ENCODE peak calls at places on chromosome X, in four cellular contexts. One of them, this sample, is unnamed.

GRCh38 chrX:23317799-23318724 is 16.6 kb upstream of the PTCHD1 start:
- DNase-seq in fibroblast of lung: peak
- DNase-seq in Kasumi-1: peak
- DNase-seq in NCI-H1694: no peak
- DNase-seq in this sample: no peak

GRCh38 chrX:46589977-46590723 is 16.6 kb downstream of the CHST7 start:
- DNase-seq in fibroblast of lung: peak
- DNase-seq in Kasumi-1: no peak
- DNase-seq in NCI-H1694: no peak
- DNase-seq in this sample: no peak

GRCh38 chrX:40058719-40059118 is 39.0 kb downstream of the BCOR start:
- DNase-seq in fibroblast of lung: no peak
- DNase-seq in Kasumi-1: no peak
- DNase-seq in NCI-H1694: no peak
- DNase-seq in this sample: no peak

GRCh38 chrX:140744085-140744484 is 34.5 kb downstream of the LINC00632 start:
- DNase-seq in fibroblast of lung: no peak
- DNase-seq in Kasumi-1: peak
- DNase-seq in NCI-H1694: no peak
- DNase-seq in this sample: no peak

GRCh38 chrX:148290937-148291336 is 209.5 kb upstream of the AFF2 start:
- DNase-seq in fibroblast of lung: no peak
- DNase-seq in Kasumi-1: no peak
- DNase-seq in NCI-H1694: no peak
- DNase-seq in this sample: no peak

GRCh38 chrX:139639253-139639652 is 68.7 kb downstream of the MCF2 start:
- DNase-seq in fibroblast of lung: no peak
- DNase-seq in Kasumi-1: no peak
- DNase-seq in NCI-H1694: no peak
- DNase-seq in this sample: no peak

GRCh38 chrX:45807572-45808425 is 607.1 kb upstream of the DIPK2B start:
- DNase-seq in fibroblast of lung: peak
- DNase-seq in Kasumi-1: no peak
- DNase-seq in NCI-H1694: no peak
- DNase-seq in this sample: no peak

GRCh38 chrX:15356444-15356843 is 21.1 kb upstream of the PIGA start:
- DNase-seq in fibroblast of lung: peak
- DNase-seq in Kasumi-1: no peak
- DNase-seq in NCI-H1694: no peak
- DNase-seq in this sample: no peak

GRCh38 chrX:145631461-145631951 is 186.1 kb upstream of the SLITRK2 start:
- DNase-seq in fibroblast of lung: no peak
- DNase-seq in Kasumi-1: no peak
- DNase-seq in NCI-H1694: no peak
- DNase-seq in this sample: no peak

GRCh38 chrX:38817004-38817703 is 15.9 kb downstream of the MID1IP1 start:
- DNase-seq in fibroblast of lung: peak
- DNase-seq in Kasumi-1: peak
- DNase-seq in NCI-H1694: no peak
- DNase-seq in this sample: no peak

GRCh38 chrX:5957506-5957905 is 271.2 kb downstream of the NLGN4X start:
- DNase-seq in fibroblast of lung: no peak
- DNase-seq in Kasumi-1: no peak
- DNase-seq in NCI-H1694: no peak
- DNase-seq in this sample: no peak

GRCh38 chrX:20442597-20442996 is 175.9 kb upstream of the RPS6KA3 start:
- DNase-seq in fibroblast of lung: peak
- DNase-seq in Kasumi-1: peak
- DNase-seq in NCI-H1694: peak
- DNase-seq in this sample: peak

GRCh38 chrX:150616179-150616862 is 47.9 kb downstream of the MTM1 start:
- DNase-seq in fibroblast of lung: no peak
- DNase-seq in Kasumi-1: no peak
- DNase-seq in NCI-H1694: no peak
- DNase-seq in this sample: no peak

GRCh38 chrX:115957862-115958490 is 212.6 kb upstream of the AGTR2 start:
- DNase-seq in fibroblast of lung: no peak
- DNase-seq in Kasumi-1: no peak
- DNase-seq in NCI-H1694: peak
- DNase-seq in this sample: no peak

GRCh38 chrX:113833656-113834055 is 750.2 kb upstream of the HTR2C start:
- DNase-seq in fibroblast of lung: no peak
- DNase-seq in Kasumi-1: no peak
- DNase-seq in NCI-H1694: no peak
- DNase-seq in this sample: no peak